ENCODE peak calls at places on chromosomes 16 and 17, in four cellular contexts. E is spleen, D is left ventricle myocardium inferior, X is ascending aorta. Z is an unnamed sample.

GRCh38 chr16:24319415-24319814 is 63.3 kb downstream of the CACNG3 start:
- DNase-seq in D (no peak), X (no peak), E (no peak), Z (no peak)

GRCh38 chr17:27559506-27559931 is 71.5 kb upstream of the LGALS9 start:
- DNase-seq in E (peak; percentile 60), X (no peak), D (no peak), Z (peak; percentile 86)

GRCh38 chr17:30336369-30337171 is 2.7 kb upstream of the TMIGD1 start:
- DNase-seq in D (no peak), E (no peak), X (no peak), Z (no peak)

GRCh38 chr16:77793417-77793816 is 5.1 kb downstream of the VAT1L start:
- DNase-seq in X (no peak), E (no peak), D (no peak), Z (no peak)

GRCh38 chr17:4551796-4552525 is 3.2 kb downstream of the MYBBP1A start:
- DNase-seq in X (no peak), D (no peak), E (peak; percentile 70), Z (peak; percentile 60)

GRCh38 chr16:81513204-81514040 is 68.8 kb downstream of the CMIP start:
- DNase-seq in X (no peak), D (peak; percentile 72), E (peak; percentile 82), Z (no peak)

GRCh38 chr16:57091200-57091989 is 988 bp upstream of the CPNE2 start:
- DNase-seq in D (peak; percentile 40), E (no peak), X (peak; percentile 75), Z (peak; percentile 79)

GRCh38 chr17:50660042-50660886 is 25.6 kb downstream of the ABCC3 start:
- DNase-seq in D (peak; percentile 46), E (no peak), X (no peak), Z (peak; percentile 77)

GRCh38 chr17:3015890-3016289 is 47.5 kb downstream of the OR1D5 start:
- DNase-seq in E (no peak), D (no peak), X (no peak), Z (peak; percentile 28)

GRCh38 chr17:50269477-50270429 is 4.5 kb upstream of the TMEM92 start:
- DNase-seq in D (peak; percentile 68), E (peak; percentile 80), X (peak; percentile 88), Z (peak; percentile 81)

GRCh38 chr17:82962163-82962720 is 117.2 kb upstream of the METRNL start:
- DNase-seq in D (no peak), E (peak; percentile 53), X (no peak), Z (peak; percentile 61)

GRCh38 chr16:71287903-71288302 is 1.3 kb downstream of the CMTR2 start:
- DNase-seq in X (no peak), D (no peak), E (no peak), Z (no peak)

GRCh38 chr17:28112199-28112995 is 69.9 kb downstream of the NLK start:
- DNase-seq in X (no peak), D (no peak), E (no peak), Z (no peak)

GRCh38 chr17:49861150-49861884 is 13.4 kb upstream of the TAC4 start:
- DNase-seq in D (no peak), E (no peak), X (no peak), Z (no peak)

GRCh38 chr17:75459590-75460267 is 3.3 kb downstream of the TMEM94 start:
- DNase-seq in D (no peak), E (no peak), X (no peak), Z (no peak)

GRCh38 chr16:19599968-19600716 is 44.6 kb downstream of the VPS35L start:
- DNase-seq in X (no peak), D (no peak), E (no peak), Z (no peak)

GRCh38 chr16:89315791-89316581 is 98.5 kb downstream of the ZNF778 start:
- DNase-seq in E (peak; percentile 87), D (peak; percentile 42), X (no peak), Z (peak; percentile 77)

DNA sequence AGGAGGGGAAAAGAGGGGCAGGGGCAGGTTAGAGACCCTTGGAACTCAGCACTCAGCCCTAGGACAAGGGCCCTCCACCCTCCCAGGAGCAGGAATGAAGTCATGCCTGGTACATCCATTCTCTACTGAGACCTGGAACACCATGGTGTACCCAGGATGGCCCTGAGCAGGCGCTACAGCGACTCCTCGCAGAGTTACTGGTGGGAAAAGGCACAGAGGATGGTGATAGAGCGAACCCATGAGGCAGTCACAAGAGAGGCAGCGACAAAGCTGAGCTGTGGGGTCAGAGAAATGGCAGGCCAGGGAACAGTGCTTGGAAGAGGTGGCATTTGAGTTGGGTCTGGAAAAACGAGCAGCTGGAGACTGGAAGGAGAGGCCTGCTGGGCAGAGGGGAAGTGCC is 37.5 kb downstream of the SRCIN1 start:
- DNase-seq in X (no peak), D (no peak), E (no peak), Z (no peak)
- H3K27ac ChIP-seq in X (no peak overlapping the region), D (no peak overlapping the region), E (no peak overlapping the region), Z (no peak overlapping the region)

GRCh38 chr17:67253379-67253778 is 8.4 kb upstream of the HELZ start:
- DNase-seq in D (no peak), E (no peak), X (no peak), Z (no peak)

GRCh38 chr17:67260051-67260987 is 15.3 kb upstream of the HELZ start:
- DNase-seq in E (no peak), D (no peak), X (peak; percentile 67), Z (no peak)

GRCh38 chr17:67258836-67259468 is 14.0 kb upstream of the HELZ start:
- DNase-seq in X (peak; percentile 65), D (no peak), E (no peak), Z (no peak)

GRCh38 chr17:67256075-67256732 is 11.2 kb upstream of the HELZ start:
- DNase-seq in E (no peak), X (no peak), D (no peak), Z (no peak)
- H3K27ac ChIP-seq in E (peak overlapping the region; percentile 83), X (no peak overlapping the region), D (no peak overlapping the region), Z (no peak overlapping the region)

GRCh38 chr16:11092788-11093577 is 148.6 kb downstream of the CLEC16A start:
- DNase-seq in X (no peak), D (no peak), E (no peak), Z (no peak)

GRCh38 chr16:11094838-11095565 is 150.6 kb downstream of the CLEC16A start:
- DNase-seq in D (no peak), E (no peak), X (no peak), Z (no peak)

GRCh38 chr16:11095935-11096334 is 151.6 kb downstream of the CLEC16A start:
- DNase-seq in E (no peak), X (no peak), D (no peak), Z (no peak)

GRCh38 chr16:11093578-11094074 is 149.3 kb downstream of the CLEC16A start:
- DNase-seq in D (no peak), X (no peak), E (no peak), Z (no peak)

GRCh38 chr16:11094075-11094593 is 149.8 kb downstream of the CLEC16A start:
- DNase-seq in E (no peak), X (no peak), D (no peak), Z (no peak)
- H3K27ac ChIP-seq in E (peak overlapping the region; percentile 76), X (peak overlapping the region; percentile 67), D (no peak overlapping the region), Z (peak overlapping the region; percentile 39)

GRCh38 chr17:13962716-13963115 is 106.6 kb upstream of the COX10 start:
- DNase-seq in X (no peak), E (no peak), D (no peak), Z (no peak)
- H3K27ac ChIP-seq in X (no peak overlapping the region), E (no peak overlapping the region), D (no peak overlapping the region), Z (no peak overlapping the region)

GRCh38 chr17:45818041-45818440 is 26.6 kb upstream of the SPPL2C start:
- DNase-seq in X (no peak), D (no peak), E (no peak), Z (no peak)
- H3K27ac ChIP-seq in X (no peak overlapping the region), D (no peak overlapping the region), E (no peak overlapping the region), Z (no peak overlapping the region)

GRCh38 chr17:47212458-47212857 is 3.3 kb downstream of the MYL4 start:
- DNase-seq in X (no peak), D (no peak), E (no peak), Z (no peak)

GRCh38 chr17:47209499-47209898 is 351 bp downstream of the MYL4 start:
- DNase-seq in X (no peak), E (no peak), D (no peak), Z (no peak)

GRCh38 chr17:47207143-47208067 is 1.7 kb upstream of the MYL4 start:
- DNase-seq in E (no peak), D (no peak), X (no peak), Z (no peak)

GRCh38 chr17:47208744-47209488 is at the start of gene MYL4:
- DNase-seq in D (no peak), X (no peak), E (no peak), Z (no peak)

GRCh38 chr17:47210105-47210504 is 957 bp downstream of the MYL4 start:
- DNase-seq in D (no peak), X (no peak), E (no peak), Z (no peak)
- H3K27ac ChIP-seq in D (peak overlapping the region; percentile 50), X (no peak overlapping the region), E (no peak overlapping the region), Z (no peak overlapping the region)

DNA sequence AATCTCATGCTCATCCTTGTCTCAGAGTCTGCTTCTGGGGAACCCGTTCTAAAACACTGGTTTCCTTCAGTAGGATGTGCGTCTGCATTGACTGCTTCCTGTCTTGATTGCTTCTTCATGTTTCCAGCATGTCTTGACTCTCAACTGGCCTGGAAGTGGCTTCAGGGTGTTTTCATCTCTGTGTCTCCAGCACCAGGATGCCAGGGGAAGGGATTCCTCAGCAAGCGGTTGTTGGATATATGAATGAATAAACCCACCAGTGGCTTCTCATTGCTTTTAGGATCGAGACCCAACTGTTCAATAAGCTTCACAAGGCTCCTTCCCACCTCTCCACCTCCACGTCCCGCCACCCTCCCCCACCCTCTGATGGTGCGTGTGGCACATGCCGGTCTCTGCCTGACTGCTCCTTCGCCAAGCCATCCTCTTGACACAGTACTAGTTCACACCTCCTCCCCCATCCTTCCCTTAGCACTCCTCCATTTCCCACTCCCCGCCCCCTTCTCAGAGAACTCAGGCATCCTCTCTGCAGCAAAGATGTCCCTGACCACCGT is 14.1 kb upstream of the TNS4 start:
- DNase-seq in X (peak; percentile 45), E (peak; percentile 77), D (no peak), Z (no peak)
- H3K27ac ChIP-seq in X (no peak overlapping the region), E (no peak overlapping the region), D (no peak overlapping the region), Z (no peak overlapping the region)

GRCh38 chr16:556479-557173 is 3.6 kb upstream of the PRR35 start:
- DNase-seq in D (no peak), X (no peak), E (no peak), Z (no peak)
- H3K27ac ChIP-seq in D (no peak overlapping the region), X (no peak overlapping the region), E (no peak overlapping the region), Z (no peak overlapping the region)

GRCh38 chr16:10942352-10943297 is at the start of gene DEXI:
- DNase-seq in D (peak; percentile 96), X (peak; percentile 97), E (peak; percentile 97), Z (peak; percentile 98)
- H3K27ac ChIP-seq in D (peak within 1 kb of the TSS; percentile 93), X (peak within 1 kb of the TSS; percentile 95), E (peak within 1 kb of the TSS; percentile 92), Z (peak within 1 kb of the TSS; percentile 76)

GRCh38 chr16:74713876-74714275 is 13.2 kb upstream of the MLKL start:
- DNase-seq in D (no peak), X (no peak), E (peak; percentile 69), Z (no peak)

GRCh38 chr16:74711938-74712337 is 11.3 kb upstream of the MLKL start:
- DNase-seq in D (no peak), E (peak; percentile 68), X (no peak), Z (no peak)

GRCh38 chr16:74713325-74713724 is 12.7 kb upstream of the MLKL start:
- DNase-seq in X (no peak), D (no peak), E (no peak), Z (no peak)

GRCh38 chr16:74710401-74710800 is 9.7 kb upstream of the MLKL start:
- DNase-seq in X (no peak), E (peak; percentile 54), D (no peak), Z (no peak)

GRCh38 chr16:74709477-74709877 is 8.8 kb upstream of the MLKL start:
- DNase-seq in E (peak; percentile 95), X (peak; percentile 81), D (peak; percentile 68), Z (peak; percentile 81)
- H3K27ac ChIP-seq in E (peak overlapping the region; percentile 71), X (no peak overlapping the region), D (no peak overlapping the region), Z (no peak overlapping the region)

Z was measured in kidney.